ENCODE peak calls at places on chromosomes 3 and 15, in eight cellular contexts. U, V, L, J, X, S, O and W are unnamed samples. For H3K4me1, the result is how much of the 10 kb centered on the place peaks cover.

GRCh38 chr15:40829155-40829554 is 647 bp upstream of the PPP1R14D start:
- ATAC-seq in U (no peak), V (peak), L (no peak), J (no peak), X (no peak), S (no peak), O (no peak), W (no peak)

GRCh38 chr3:13484861-13485590 is 4.9 kb downstream of the HDAC11 start:
- ATAC-seq in U (peak), V (peak), L (peak), J (no peak), X (peak), S (peak), O (peak), W (peak)

GRCh38 chr3:113251817-113252216 is 40.5 kb downstream of the BOC start:
- ATAC-seq in U (no peak), V (no peak), L (no peak), J (no peak), X (no peak), S (no peak), O (no peak), W (no peak)

GRCh38 chr3:50592568-50592967 is 19.0 kb downstream of the CISH start:
- ATAC-seq in U (peak), V (peak), L (peak), J (no peak), X (peak), S (peak), O (peak), W (no peak)

GRCh38 chr15:95558131-95558530 is 772.4 kb upstream of the NR2F2 start:
- ATAC-seq in U (no peak), V (no peak), L (peak), J (no peak), X (no peak), S (no peak), O (no peak), W (no peak)

GRCh38 chr3:122782804-122783203 is 10.8 kb downstream of the HSPBAP1 start:
- ATAC-seq in U (no peak), V (no peak), L (no peak), J (no peak), X (no peak), S (peak), O (no peak), W (no peak)

GRCh38 chr3:75305901-75306300 is 358.2 kb upstream of the FRG2C start:
- ATAC-seq in U (no peak), V (no peak), L (no peak), J (no peak), X (no peak), S (no peak), O (no peak), W (no peak)

GRCh38 chr15:53414167-53414566 is 345.3 kb downstream of the WDR72 start:
- ATAC-seq in U (no peak), V (no peak), L (no peak), J (no peak), X (no peak), S (no peak), O (no peak), W (no peak)

GRCh38 chr15:43095708-43096347 is 10.0 kb downstream of the UBR1 start:
- ATAC-seq in U (no peak), V (no peak), L (peak), J (no peak), X (no peak), S (no peak), O (peak), W (no peak)

GRCh38 chr3:170811515-170811914 is 58.5 kb downstream of the RPL22L1 start:
- ATAC-seq in U (no peak), V (no peak), L (peak), J (no peak), X (no peak), S (no peak), O (peak), W (no peak)

GRCh38 chr3:8423307-8423706 is 78.3 kb upstream of the LMCD1 start:
- ATAC-seq in U (no peak), V (no peak), L (no peak), J (no peak), X (no peak), S (no peak), O (no peak), W (no peak)

GRCh38 chr15:74238984-74239645 is 3.0 kb downstream of the CCDC33 start:
- ATAC-seq in U (no peak), V (no peak), L (no peak), J (no peak), X (no peak), S (no peak), O (no peak), W (no peak)

GRCh38 chr3:195151866-195152526 is 119.0 kb downstream of the XXYLT1 start:
- ATAC-seq in U (no peak), V (peak), L (peak), J (no peak), X (no peak), S (no peak), O (no peak), W (no peak)
- H3K4me1 ChIP-seq in U (half or more), V (under half), L (half or more), J (under half), X (under half), S (under half), O (half or more), W (under half)

GRCh38 chr3:184260571-184261269 is 633 bp downstream of the CAMK2N2 start:
- ATAC-seq in U (no peak), V (no peak), L (peak), J (no peak), X (no peak), S (no peak), O (no peak), W (no peak)

GRCh38 chr3:184261270-184262165 is at the start of gene CAMK2N2:
- ATAC-seq in U (peak), V (peak), L (peak), J (peak), X (peak), S (peak), O (peak), W (peak)

GRCh38 chr3:184259396-184259877 is 1.9 kb downstream of the CAMK2N2 start:
- ATAC-seq in U (no peak), V (no peak), L (no peak), J (no peak), X (no peak), S (no peak), O (no peak), W (peak)

GRCh38 chr3:184258926-184259325 is 2.4 kb downstream of the CAMK2N2 start:
- ATAC-seq in U (no peak), V (no peak), L (no peak), J (no peak), X (no peak), S (no peak), O (no peak), W (no peak)

GRCh38 chr3:184259878-184260570 is 1.3 kb downstream of the CAMK2N2 start:
- ATAC-seq in U (peak), V (peak), L (peak), J (peak), X (peak), S (peak), O (peak), W (peak)
- H3K4me1 ChIP-seq in U (under half), V (under half), L (under half), J (under half), X (under half), S (under half), O (under half), W (under half)

GRCh38 chr15:66862111-66862815 is 160.2 kb downstream of the SMAD6 start:
- ATAC-seq in U (no peak), V (no peak), L (peak), J (no peak), X (peak), S (no peak), O (no peak), W (no peak)
- H3K4me1 ChIP-seq in U (under half), V (under half), L (under half), J (under half), X (under half), S (under half), O (under half), W (under half)

DNA sequence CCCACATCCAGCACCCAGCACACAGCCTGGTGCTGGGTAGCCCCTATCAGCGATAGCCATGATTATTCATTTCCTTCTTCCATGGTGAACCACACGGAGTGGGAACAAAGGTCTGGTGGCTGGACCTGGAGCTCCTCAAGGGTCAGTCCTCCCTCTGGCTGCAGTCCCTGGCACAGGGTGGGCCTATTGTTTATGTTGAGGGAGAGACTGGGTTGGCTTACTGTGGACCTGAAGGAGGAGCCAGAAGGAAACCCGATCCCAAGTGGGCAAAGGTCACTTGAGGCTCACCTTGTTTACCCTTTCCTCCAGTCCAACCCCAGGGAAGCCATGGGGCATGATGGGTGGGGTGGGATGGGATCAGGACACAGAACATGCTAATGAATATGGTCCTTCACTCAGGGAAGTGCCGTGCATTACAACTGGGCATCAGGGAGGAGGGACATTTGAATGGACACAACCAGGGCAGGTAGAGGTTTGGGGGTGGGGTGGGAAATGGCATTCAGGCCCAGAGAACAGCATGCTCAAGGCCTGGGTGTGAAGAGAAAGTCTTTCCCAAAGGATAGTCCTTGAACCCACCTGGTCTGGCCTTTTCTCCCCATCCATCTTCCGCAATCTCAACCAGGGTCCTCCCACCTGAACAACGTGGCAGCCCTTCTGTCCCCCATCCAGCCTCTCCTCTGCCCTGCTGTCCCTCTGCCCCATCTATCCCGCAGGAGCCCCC is 1.4 kb upstream of the PRKCD start:
- ATAC-seq in U (no peak), V (peak), L (no peak), J (no peak), X (peak), S (no peak), O (no peak), W (no peak)
- H3K4me1 ChIP-seq in U (under half), V (half or more), L (half or more), J (under half), X (under half), S (under half), O (half or more), W (half or more)